ENCODE peak calls at places on chromosomes 7 and 10, in four cellular contexts. Q is fibroblast of the aortic adventitia, P is AG04450, H is endothelial cell. Y is an unnamed sample.

GRCh38 chr10:31171402-31172120 is 139.9 kb upstream of the ZNF438 start:
- DNase-seq in P (no peak), H (no peak), Q (peak; percentile 50), Y (no peak)

GRCh38 chr10:35819736-35820135 is 177.6 kb upstream of the FZD8 start:
- DNase-seq in H (no peak), Q (no peak), P (no peak), Y (no peak)

GRCh38 chr7:155270876-155271275 is 26.8 kb upstream of the INSIG1 start:
- DNase-seq in Q (no peak), H (no peak), P (no peak), Y (no peak)

GRCh38 chr10:84668186-84668763 is 339.9 kb downstream of the CCSER2 start:
- DNase-seq in H (no peak), P (no peak), Q (no peak), Y (no peak)

GRCh38 chr7:104906032-104906431 is 108.0 kb upstream of the KMT2E start:
- DNase-seq in P (no peak), H (no peak), Q (no peak), Y (no peak)

GRCh38 chr7:16465469-16466086 is at the start of gene SOSTDC1:
- DNase-seq in Q (peak; percentile 13), H (no peak), P (no peak), Y (no peak)

GRCh38 chr7:40437498-40437897 is 302.7 kb downstream of the SUGCT start:
- DNase-seq in H (no peak), Q (peak; percentile 91), P (peak; percentile 76), Y (no peak)

GRCh38 chr10:23065549-23065948 is 29.8 kb upstream of the MSRB2 start:
- DNase-seq in H (no peak), Q (peak; percentile 89), P (peak; percentile 11), Y (no peak)

GRCh38 chr7:139396323-139396951 is 36.7 kb downstream of the LUC7L2 start:
- DNase-seq in Q (no peak), P (no peak), H (no peak), Y (no peak)

GRCh38 chr10:48470115-48470892 is 134.6 kb downstream of the ARHGAP22 start:
- DNase-seq in P (no peak), H (no peak), Q (no peak), Y (peak; percentile 5)

GRCh38 chr10:7984896-7985295 is 69.6 kb upstream of the GATA3 start:
- DNase-seq in Q (no peak), H (no peak), P (no peak), Y (no peak)

GRCh38 chr10:101142533-101143353 is 11.6 kb downstream of the TLX1 start:
- DNase-seq in H (no peak), P (no peak), Q (no peak), Y (no peak)

GRCh38 chr7:29281782-29282541 is 87.4 kb downstream of the CHN2 start:
- DNase-seq in Q (no peak), P (no peak), H (no peak), Y (no peak)

GRCh38 chr7:113928113-113928512 is 9.3 kb upstream of the PPP1R3A start:
- DNase-seq in Q (no peak), H (no peak), P (no peak), Y (no peak)

GRCh38 chr7:134698481-134698880 is 51.8 kb downstream of the BPGM start:
- DNase-seq in Q (no peak), P (no peak), H (no peak), Y (no peak)

GRCh38 chr10:82221750-82222149 is 346.8 kb downstream of the NRG3 start:
- DNase-seq in H (no peak), P (no peak), Q (no peak), Y (no peak)

GRCh38 chr7:2934211-2934731 is 90.2 kb upstream of the GNA12 start:
- DNase-seq in Q (peak; percentile 56), P (peak; percentile 41), H (no peak), Y (no peak)

GRCh38 chr7:5997210-5997808 is 11.5 kb downstream of the PMS2 start:
- DNase-seq in Q (peak; percentile 82), H (peak; percentile 23), P (peak; percentile 32), Y (peak; percentile 31)

GRCh38 chr7:156969972-156970420 is 20.5 kb downstream of the NOM1 start:
- DNase-seq in Q (peak; percentile 41), H (no peak), P (no peak), Y (no peak)

GRCh38 chr7:127791790-127792189 is 139.8 kb downstream of the SND1 start:
- DNase-seq in Q (peak; percentile 52), H (no peak), P (no peak), Y (no peak)

GRCh38 chr10:69413221-69413865 is 3.4 kb downstream of the TACR2 start:
- DNase-seq in Q (peak; percentile 81), P (no peak), H (peak; percentile 68), Y (peak; percentile 21)

GRCh38 chr10:118832242-118832651 is 77.5 kb upstream of the CACUL1 start:
- DNase-seq in P (no peak), Q (peak; percentile 22), H (no peak), Y (no peak)

GRCh38 chr7:92569137-92569536 is 21.1 kb downstream of the FAM133B start:
- DNase-seq in H (no peak), Q (no peak), P (no peak), Y (no peak)

GRCh38 chr7:100152404-100152803 is 3.7 kb downstream of the LAMTOR4 start:
- DNase-seq in P (no peak), H (no peak), Q (no peak), Y (no peak)

GRCh38 chr10:14588084-14588937 is 186.4 kb downstream of the FAM107B start:
- DNase-seq in P (peak; percentile 97), H (no peak), Q (peak; percentile 88), Y (no peak)

GRCh38 chr10:44968101-44968886 is 8.7 kb downstream of the RASSF4 start:
- DNase-seq in P (no peak), H (no peak), Q (peak; percentile 70), Y (peak; percentile 71)

GRCh38 chr7:144784943-144785342 is 50.9 kb downstream of the TPK1 start:
- DNase-seq in Q (peak; percentile 59), P (no peak), H (no peak), Y (no peak)

GRCh38 chr10:24237801-24238390 is 29.0 kb downstream of the KIAA1217 start:
- DNase-seq in P (no peak), H (no peak), Q (no peak), Y (no peak)

GRCh38 chr10:94500063-94500462 is 45.5 kb upstream of the HELLS start:
- DNase-seq in H (no peak), P (no peak), Q (peak; percentile 24), Y (no peak)

GRCh38 chr10:72334196-72334831 is 20.4 kb downstream of the DNAJB12 start:
- DNase-seq in H (no peak), P (no peak), Q (no peak), Y (no peak)

GRCh38 chr7:12963435-12963834 is 276.0 kb downstream of the ARL4A start:
- DNase-seq in H (no peak), P (no peak), Q (no peak), Y (no peak)

GRCh38 chr7:113730309-113730955 is 188.4 kb downstream of the PPP1R3A start:
- DNase-seq in H (no peak), Q (peak; percentile 73), P (peak; percentile 58), Y (no peak)

GRCh38 chr10:133444342-133445267 is 9.1 kb upstream of the SCART1 start:
- DNase-seq in Q (no peak), P (no peak), H (no peak), Y (no peak)

GRCh38 chr7:72405389-72405788 is 6.7 kb downstream of the CALN1 start:
- DNase-seq in P (no peak), H (no peak), Q (no peak), Y (no peak)

GRCh38 chr10:46226232-46226631 is 60.6 kb upstream of the ANTXRL start:
- DNase-seq in H (peak; percentile 1), Q (no peak), P (no peak), Y (peak; percentile 11)

GRCh38 chr7:67937717-67938191 is 941.1 kb downstream of the TYW1 start:
- DNase-seq in Q (peak; percentile 59), H (no peak), P (no peak), Y (no peak)

GRCh38 chr7:112505495-112505894 is 24.7 kb downstream of the LSMEM1 start:
- DNase-seq in Q (peak; percentile 18), P (no peak), H (no peak), Y (no peak)
- TF ChIP-seq CTCF in Q (peak; percentile 6), P (no peak), H (no peak), Y (no peak)

GRCh38 chr10:65360497-65360896 is 1565.3 kb upstream of the LRRTM3 start:
- DNase-seq in Q (no peak), P (no peak), H (no peak), Y (no peak)

GRCh38 chr10:65355141-65355680 is 1570.6 kb upstream of the LRRTM3 start:
- DNase-seq in H (no peak), P (no peak), Q (no peak), Y (no peak)

GRCh38 chr10:65358565-65358964 is 1567.3 kb upstream of the LRRTM3 start:
- DNase-seq in H (peak; percentile 39), Q (no peak), P (no peak), Y (no peak)
- TF ChIP-seq CTCF in H (no peak), Q (no peak), P (peak; percentile 44), Y (no peak)

GRCh38 chr7:45391618-45392451 is 182.3 kb upstream of the ADCY1 start:
- DNase-seq in P (no peak), Q (no peak), H (no peak), Y (no peak)
- TF ChIP-seq CTCF in P (no peak), Q (no peak), H (no peak), Y (no peak)

GRCh38 chr10:60937022-60937421 is 7.0 kb downstream of the RHOBTB1 start:
- DNase-seq in P (no peak), H (no peak), Q (no peak), Y (no peak)

GRCh38 chr10:60932756-60933155 is 11.2 kb downstream of the RHOBTB1 start:
- DNase-seq in Q (no peak), P (no peak), H (no peak), Y (no peak)

GRCh38 chr10:60937784-60938654 is 6.0 kb downstream of the RHOBTB1 start:
- DNase-seq in P (no peak), H (no peak), Q (peak; percentile 67), Y (no peak)

GRCh38 chr10:60930237-60930636 is 13.7 kb downstream of the RHOBTB1 start:
- DNase-seq in P (no peak), H (no peak), Q (no peak), Y (no peak)

DNA sequence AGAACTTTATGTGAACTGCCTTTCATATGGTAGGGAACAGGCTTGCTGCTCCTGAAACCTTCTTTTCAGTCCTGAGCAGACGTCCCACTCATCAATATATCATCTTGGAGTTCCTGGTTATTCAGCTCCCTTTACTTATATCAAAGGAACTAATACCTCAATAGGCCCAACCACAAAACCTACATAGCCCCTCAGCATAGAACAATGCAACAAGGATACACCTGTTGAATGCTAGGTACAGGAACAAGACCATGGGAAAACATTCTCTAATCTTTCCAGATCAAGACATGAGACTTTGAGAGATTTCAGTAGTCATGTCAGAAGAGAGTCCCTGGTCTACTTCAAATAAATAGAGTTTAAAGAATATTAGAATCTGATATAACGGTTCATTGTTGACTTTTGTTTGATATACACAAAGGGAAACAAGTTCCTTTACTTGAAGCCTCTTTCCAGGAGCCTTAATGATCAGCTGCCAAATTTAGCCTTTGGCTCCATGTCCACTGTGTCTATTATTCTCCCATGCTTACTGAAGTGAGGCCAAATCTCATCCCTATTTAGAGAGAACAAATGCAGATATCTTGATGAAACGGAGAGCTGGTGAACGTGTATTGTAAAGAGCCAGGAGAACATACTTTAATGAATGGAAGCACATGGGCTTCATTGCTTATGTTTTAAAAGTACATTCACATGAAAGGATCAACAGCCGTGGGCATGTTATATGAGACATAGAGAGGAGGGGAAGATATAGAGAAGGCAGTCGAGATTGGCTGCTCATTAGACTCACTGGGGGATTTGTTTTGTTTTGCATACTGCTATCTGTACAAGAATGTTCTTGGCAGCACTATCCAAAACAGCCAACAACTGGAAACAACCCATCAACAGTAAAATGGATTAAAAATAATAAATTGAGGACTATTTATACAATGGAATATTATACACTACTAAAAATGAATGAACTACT is 9.5 kb downstream of the RHOBTB1 start:
- DNase-seq in Q (no peak), H (no peak), P (no peak), Y (no peak)
- TF ChIP-seq CTCF in Q (no peak), H (no peak), P (no peak), Y (no peak)